ENCODE peak calls at places on chromosome 5, in four cellular contexts. One of them, this sample, is unnamed.

GRCh38 chr5:141039517-141039916 is 11.7 kb upstream of the PCDHB1 start:
- DNase-seq in WTC11: no peak
- DNase-seq in GM12878: no peak
- DNase-seq in K562: no peak
- DNase-seq in this sample: no peak

GRCh38 chr5:112862085-112862484 is 998 bp downstream of the SRP19 start:
- DNase-seq in WTC11: no peak
- DNase-seq in GM12878: no peak
- DNase-seq in K562: peak
- DNase-seq in this sample: peak

GRCh38 chr5:74338101-74338388 is 302.5 kb downstream of the ENC1 start:
- DNase-seq in WTC11: no peak
- DNase-seq in GM12878: no peak
- DNase-seq in K562: no peak
- DNase-seq in this sample: no peak

GRCh38 chr5:180084638-180085561 is 13.3 kb upstream of the RNF130 start:
- DNase-seq in WTC11: no peak
- DNase-seq in GM12878: no peak
- DNase-seq in K562: no peak
- DNase-seq in this sample: peak

GRCh38 chr5:144203750-144204596 is 33.3 kb downstream of the KCTD16 start:
- DNase-seq in WTC11: peak
- DNase-seq in GM12878: no peak
- DNase-seq in K562: peak
- DNase-seq in this sample: peak

GRCh38 chr5:138489705-138490104 is 24.4 kb downstream of the EGR1 start:
- DNase-seq in WTC11: no peak
- DNase-seq in GM12878: no peak
- DNase-seq in K562: no peak
- DNase-seq in this sample: no peak

GRCh38 chr5:169805527-169805934 is 168.5 kb downstream of the DOCK2 start:
- DNase-seq in WTC11: no peak
- DNase-seq in GM12878: peak
- DNase-seq in K562: peak
- DNase-seq in this sample: no peak

GRCh38 chr5:142342128-142342981 is 17.5 kb upstream of the SPRY4 start:
- DNase-seq in WTC11: no peak
- DNase-seq in GM12878: no peak
- DNase-seq in K562: peak
- DNase-seq in this sample: peak

GRCh38 chr5:125484272-125485002 is 738.0 kb upstream of the ZNF608 start:
- DNase-seq in WTC11: no peak
- DNase-seq in GM12878: no peak
- DNase-seq in K562: no peak
- DNase-seq in this sample: no peak

GRCh38 chr5:72387985-72388384 is 67.8 kb downstream of the PTCD2 start:
- DNase-seq in WTC11: no peak
- DNase-seq in GM12878: no peak
- DNase-seq in K562: no peak
- DNase-seq in this sample: no peak

GRCh38 chr5:106418196-106418595 is 1252.5 kb downstream of the EFNA5 start:
- DNase-seq in WTC11: no peak
- DNase-seq in GM12878: no peak
- DNase-seq in K562: no peak
- DNase-seq in this sample: no peak

GRCh38 chr5:16626696-16627264 is 10.0 kb upstream of the RETREG1 start:
- DNase-seq in WTC11: no peak
- DNase-seq in GM12878: peak
- DNase-seq in K562: no peak
- DNase-seq in this sample: no peak

GRCh38 chr5:98593418-98593817 is 180.0 kb upstream of the RGMB start:
- DNase-seq in WTC11: no peak
- DNase-seq in GM12878: no peak
- DNase-seq in K562: no peak
- DNase-seq in this sample: no peak

GRCh38 chr5:54994628-54995027 is 9.2 kb upstream of the ESM1 start:
- DNase-seq in WTC11: no peak
- DNase-seq in GM12878: no peak
- DNase-seq in K562: no peak
- DNase-seq in this sample: no peak

GRCh38 chr5:159412284-159413046 is 82.2 kb upstream of the IL12B start:
- DNase-seq in WTC11: no peak
- DNase-seq in GM12878: peak
- DNase-seq in K562: no peak
- DNase-seq in this sample: no peak

GRCh38 chr5:73497537-73498056 is 645 bp upstream of the BTF3 start:
- DNase-seq in WTC11: no peak
- DNase-seq in GM12878: no peak
- DNase-seq in K562: no peak
- DNase-seq in this sample: no peak

GRCh38 chr5:32276173-32276853 is 36.4 kb downstream of the MTMR12 start:
- DNase-seq in WTC11: peak
- DNase-seq in GM12878: no peak
- DNase-seq in K562: no peak
- DNase-seq in this sample: peak

GRCh38 chr5:127758884-127759283 is 55.7 kb downstream of the CCDC192 start:
- DNase-seq in WTC11: no peak
- DNase-seq in GM12878: no peak
- DNase-seq in K562: no peak
- DNase-seq in this sample: no peak

GRCh38 chr5:36079200-36079761 is 12.6 kb upstream of the UGT3A2 start:
- DNase-seq in WTC11: peak
- DNase-seq in GM12878: peak
- DNase-seq in K562: peak
- DNase-seq in this sample: peak

DNA sequence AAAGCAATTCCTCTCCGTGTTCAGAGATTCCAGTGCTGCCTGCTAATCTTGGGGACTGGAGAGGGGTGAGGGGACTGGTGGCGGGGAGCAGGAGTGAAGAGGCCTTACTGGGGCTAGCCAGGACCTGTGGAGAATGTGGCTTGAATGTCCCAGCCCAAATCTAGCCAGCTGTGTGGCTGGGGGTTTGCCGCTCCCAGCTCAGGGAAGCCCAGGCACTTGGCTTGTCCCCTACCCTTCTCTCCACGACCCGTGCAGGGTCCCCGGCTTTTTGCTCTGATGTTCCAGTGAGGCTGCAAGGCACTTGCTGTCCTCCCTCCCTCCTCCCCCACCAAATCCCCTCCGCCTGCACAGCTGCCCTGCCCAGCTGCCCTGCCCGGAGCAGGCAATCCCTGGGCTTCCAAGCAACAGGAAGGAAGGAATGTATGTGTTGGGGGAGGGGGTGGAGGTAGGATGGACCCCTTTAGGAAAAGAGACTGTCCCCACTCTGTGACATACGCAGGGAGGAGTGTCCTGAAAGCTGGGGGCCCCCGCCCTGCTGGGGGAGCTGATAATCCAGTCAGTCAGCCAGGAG is 2.6 kb downstream of the N4BP3 start:
- DNase-seq in WTC11: peak
- DNase-seq in GM12878: no peak
- DNase-seq in K562: peak
- DNase-seq in this sample: no peak
- TF ChIP-seq ETV6 in WTC11: no peak
- TF ChIP-seq ETV6 in GM12878: no peak
- TF ChIP-seq ETV6 in K562: no peak
- TF ChIP-seq ETV6 in this sample: no peak

GRCh38 chr5:82330921-82331320 is 52.8 kb upstream of the RPS23 start:
- DNase-seq in WTC11: no peak
- DNase-seq in GM12878: no peak
- DNase-seq in K562: no peak
- DNase-seq in this sample: no peak

GRCh38 chr5:82331557-82331956 is 53.4 kb upstream of the RPS23 start:
- DNase-seq in WTC11: no peak
- DNase-seq in GM12878: no peak
- DNase-seq in K562: no peak
- DNase-seq in this sample: no peak

GRCh38 chr5:82329393-82329792 is 51.2 kb upstream of the RPS23 start:
- DNase-seq in WTC11: no peak
- DNase-seq in GM12878: no peak
- DNase-seq in K562: no peak
- DNase-seq in this sample: no peak

GRCh38 chr5:82332064-82332855 is 54.1 kb upstream of the RPS23 start:
- DNase-seq in WTC11: no peak
- DNase-seq in GM12878: no peak
- DNase-seq in K562: no peak
- DNase-seq in this sample: no peak

DNA sequence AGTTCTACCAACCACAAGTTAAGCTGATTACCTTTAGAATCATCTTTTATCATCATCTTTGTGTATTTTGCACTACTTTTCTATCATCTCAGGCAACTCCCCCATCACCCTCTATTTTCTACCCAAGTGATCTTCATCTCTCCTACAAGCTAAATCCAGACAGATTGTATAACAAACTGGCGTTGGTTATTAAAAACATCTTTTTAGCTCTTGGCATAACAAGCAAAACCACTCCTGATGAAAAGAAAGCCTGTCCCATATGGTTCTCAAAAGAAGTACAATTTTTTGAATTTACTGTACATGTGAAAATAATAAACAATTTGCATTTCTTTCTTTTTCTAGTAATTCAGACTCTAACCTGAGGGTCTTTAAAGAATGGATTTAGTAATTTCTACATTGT is 52.4 kb upstream of the RPS23 start:
- DNase-seq in WTC11: no peak
- DNase-seq in GM12878: no peak
- DNase-seq in K562: no peak
- DNase-seq in this sample: no peak
- TF ChIP-seq ETV6 in WTC11: no peak
- TF ChIP-seq ETV6 in GM12878: no peak
- TF ChIP-seq ETV6 in K562: no peak
- TF ChIP-seq ETV6 in this sample: no peak

DNA sequence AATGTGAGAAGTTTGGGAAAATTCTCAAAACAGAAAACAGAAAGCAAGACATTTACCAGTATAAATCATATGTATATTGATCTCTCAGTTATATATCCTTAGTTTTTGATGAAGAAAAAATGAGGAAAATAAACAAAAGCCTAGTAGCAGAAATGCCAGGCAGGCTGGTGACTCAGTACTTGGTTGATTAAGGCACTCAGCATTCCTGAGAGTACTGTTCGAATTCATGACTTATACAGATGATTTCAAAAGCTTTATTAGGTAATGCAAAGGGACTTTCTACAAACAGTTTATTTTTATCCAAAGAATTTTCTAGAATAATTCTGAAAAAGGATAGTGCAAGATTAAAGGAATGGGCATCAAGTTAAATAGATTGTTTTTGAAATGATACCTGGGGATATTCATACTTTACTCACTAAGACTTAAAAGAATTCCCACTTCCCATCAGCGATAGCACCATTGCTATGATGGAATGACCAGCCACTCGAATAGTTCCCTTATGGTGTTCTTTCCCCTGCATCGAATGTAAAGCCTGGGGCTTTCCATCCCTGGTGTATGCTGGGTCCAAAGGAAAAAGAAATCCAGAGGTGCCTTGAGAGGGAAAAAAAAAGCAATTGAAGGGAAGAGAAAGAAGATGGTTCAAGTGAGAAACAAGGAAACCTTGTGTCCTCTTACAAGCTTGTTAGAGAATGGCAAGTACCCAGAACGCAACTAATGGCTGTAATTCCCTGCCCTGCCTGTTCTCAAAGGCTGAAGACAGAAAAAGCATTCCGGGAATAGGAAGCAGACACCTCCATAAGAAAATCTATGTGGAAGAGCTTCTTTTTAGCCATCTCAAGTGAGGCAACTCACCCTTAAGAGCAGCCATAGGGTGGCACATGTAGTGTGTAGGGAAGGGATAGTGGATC is 350.9 kb upstream of the DAB2 start:
- DNase-seq in WTC11: no peak
- DNase-seq in GM12878: no peak
- DNase-seq in K562: no peak
- DNase-seq in this sample: no peak
- TF ChIP-seq ETV6 in WTC11: no peak
- TF ChIP-seq ETV6 in GM12878: no peak
- TF ChIP-seq ETV6 in K562: no peak
- TF ChIP-seq ETV6 in this sample: no peak

GRCh38 chr5:124139995-124140394 is 606.4 kb downstream of the ZNF608 start:
- DNase-seq in WTC11: no peak
- DNase-seq in GM12878: no peak
- DNase-seq in K562: no peak
- DNase-seq in this sample: no peak

GRCh38 chr5:124136609-124137008 is 609.8 kb downstream of the ZNF608 start:
- DNase-seq in WTC11: no peak
- DNase-seq in GM12878: no peak
- DNase-seq in K562: no peak
- DNase-seq in this sample: no peak

GRCh38 chr5:124139477-124139876 is 607.0 kb downstream of the ZNF608 start:
- DNase-seq in WTC11: no peak
- DNase-seq in GM12878: no peak
- DNase-seq in K562: no peak
- DNase-seq in this sample: no peak
- TF ChIP-seq ETV6 in WTC11: no peak
- TF ChIP-seq ETV6 in GM12878: no peak
- TF ChIP-seq ETV6 in K562: no peak
- TF ChIP-seq ETV6 in this sample: no peak

GRCh38 chr5:146644811-146645210 is 128.8 kb upstream of the GPR151 start:
- DNase-seq in WTC11: no peak
- DNase-seq in GM12878: no peak
- DNase-seq in K562: no peak
- DNase-seq in this sample: no peak

GRCh38 chr5:146642410-146642809 is 126.4 kb upstream of the GPR151 start:
- DNase-seq in WTC11: no peak
- DNase-seq in GM12878: no peak
- DNase-seq in K562: no peak
- DNase-seq in this sample: no peak

GRCh38 chr5:146635443-146635842 is 119.5 kb upstream of the GPR151 start:
- DNase-seq in WTC11: no peak
- DNase-seq in GM12878: no peak
- DNase-seq in K562: no peak
- DNase-seq in this sample: no peak

GRCh38 chr5:146643805-146644204 is 127.8 kb upstream of the GPR151 start:
- DNase-seq in WTC11: no peak
- DNase-seq in GM12878: no peak
- DNase-seq in K562: no peak
- DNase-seq in this sample: no peak

DNA sequence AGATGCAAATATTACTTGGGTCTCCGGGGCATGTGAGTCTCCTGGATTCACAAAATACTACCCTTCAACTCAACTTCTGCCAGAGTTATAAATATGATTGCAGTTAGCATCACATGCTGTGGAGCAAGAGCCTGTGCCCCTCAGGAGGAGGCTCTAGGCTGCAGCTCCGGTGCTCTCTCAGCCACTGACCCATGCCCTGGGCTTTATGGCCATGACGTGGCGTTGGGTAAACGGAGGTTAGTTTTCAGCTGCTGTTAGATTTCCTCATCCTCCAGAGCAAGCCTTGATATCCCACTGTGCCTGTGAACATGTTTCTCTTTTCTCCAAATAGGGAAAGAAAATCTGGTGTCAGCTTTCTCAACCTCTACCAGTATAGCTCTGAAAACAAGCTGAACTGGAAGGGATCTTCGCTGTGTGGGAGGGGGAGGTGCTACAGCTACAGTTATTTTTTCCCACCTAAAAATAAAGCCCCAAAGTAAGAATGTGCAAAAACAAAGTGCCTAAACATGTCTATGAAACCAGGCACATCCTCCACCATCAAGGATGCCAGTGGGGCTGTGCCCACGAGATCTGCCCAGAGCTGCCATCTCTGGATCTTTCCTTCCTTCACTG is 124.4 kb upstream of the GPR151 start:
- DNase-seq in WTC11: no peak
- DNase-seq in GM12878: no peak
- DNase-seq in K562: no peak
- DNase-seq in this sample: no peak
- TF ChIP-seq ETV6 in WTC11: no peak
- TF ChIP-seq ETV6 in GM12878: no peak
- TF ChIP-seq ETV6 in K562: no peak
- TF ChIP-seq ETV6 in this sample: no peak